ENCODE peak calls at places on chromosomes 2 and 18, in five cellular contexts. One of them, this sample, is unnamed.

GRCh38 chr18:76378526-76379215 is 116.4 kb downstream of the ZNF516 start:
- DNase-seq in NCI-H82: no peak
- DNase-seq in NCI-H2171: no peak
- DNase-seq in ACHN: no peak
- DNase-seq in H9: no peak
- DNase-seq in this sample: no peak

GRCh38 chr2:177169810-177170514 is 42.6 kb upstream of the HNRNPA3 start:
- DNase-seq in H9: no peak
- DNase-seq in NCI-H82: no peak
- DNase-seq in ACHN: no peak
- DNase-seq in NCI-H2171: no peak
- DNase-seq in this sample: no peak

GRCh38 chr2:124810132-124810531 is 785.0 kb downstream of the CNTNAP5 start:
- DNase-seq in NCI-H82: peak
- DNase-seq in NCI-H2171: peak
- DNase-seq in ACHN: peak
- DNase-seq in H9: peak
- DNase-seq in this sample: peak

GRCh38 chr18:36328916-36329315 is 31.4 kb downstream of the FHOD3 start:
- DNase-seq in NCI-H82: no peak
- DNase-seq in H9: no peak
- DNase-seq in NCI-H2171: no peak
- DNase-seq in ACHN: no peak
- DNase-seq in this sample: no peak

GRCh38 chr18:48676346-48676745 is 137.5 kb downstream of the CTIF start:
- DNase-seq in H9: no peak
- DNase-seq in ACHN: no peak
- DNase-seq in NCI-H2171: no peak
- DNase-seq in NCI-H82: no peak
- DNase-seq in this sample: no peak

GRCh38 chr18:13285874-13286273 is 67.3 kb downstream of the LDLRAD4 start:
- DNase-seq in ACHN: no peak
- DNase-seq in NCI-H2171: no peak
- DNase-seq in NCI-H82: no peak
- DNase-seq in H9: no peak
- DNase-seq in this sample: no peak

GRCh38 chr2:203722411-203722810 is 16.0 kb downstream of the CD28 start:
- DNase-seq in NCI-H82: no peak
- DNase-seq in H9: no peak
- DNase-seq in NCI-H2171: no peak
- DNase-seq in ACHN: no peak
- DNase-seq in this sample: no peak

GRCh38 chr2:224217962-224218347 is 178.9 kb upstream of the SERPINE2 start:
- DNase-seq in ACHN: no peak
- DNase-seq in H9: no peak
- DNase-seq in NCI-H2171: no peak
- DNase-seq in NCI-H82: no peak
- DNase-seq in this sample: no peak

GRCh38 chr2:72887032-72887835 is at the start of gene SPR:
- DNase-seq in ACHN: peak
- DNase-seq in NCI-H82: peak
- DNase-seq in H9: peak
- DNase-seq in NCI-H2171: peak
- DNase-seq in this sample: peak

GRCh38 chr2:36492216-36492945 is 105.6 kb downstream of the FEZ2 start:
- DNase-seq in ACHN: no peak
- DNase-seq in NCI-H2171: no peak
- DNase-seq in H9: no peak
- DNase-seq in NCI-H82: no peak
- DNase-seq in this sample: no peak

GRCh38 chr18:62024983-62025382 is 132.2 kb upstream of the RNF152 start:
- DNase-seq in H9: no peak
- DNase-seq in NCI-H2171: no peak
- DNase-seq in NCI-H82: no peak
- DNase-seq in ACHN: no peak
- DNase-seq in this sample: no peak

GRCh38 chr2:165596788-165597187 is 127.3 kb downstream of the CSRNP3 start:
- DNase-seq in ACHN: no peak
- DNase-seq in H9: no peak
- DNase-seq in NCI-H82: no peak
- DNase-seq in NCI-H2171: no peak
- DNase-seq in this sample: no peak